ENCODE peak calls at places on chromosomes 13 and 19, in ten cellular contexts. G, W, U, X, C, Z, V, O, L and M are unnamed samples.

GRCh38 chr13:57128909-57129308 is 11.8 kb upstream of the PRR20A start:
- DNase-seq in X (no peak), G (no peak), V (no peak), Z (no peak), O (no peak), L (no peak), W (no peak), U (no peak), C (no peak), M (no peak)

GRCh38 chr13:38952827-38953226 is 37.8 kb downstream of the STOML3 start:
- DNase-seq in W (no peak), V (no peak), U (no peak), L (no peak), C (no peak), G (no peak), O (no peak), X (no peak), Z (no peak), M (no peak)

GRCh38 chr19:6071840-6072239 is 38.5 kb downstream of the RFX2 start:
- DNase-seq in V (no peak), X (no peak), G (no peak), U (no peak), L (no peak), C (no peak), W (no peak), O (no peak), Z (no peak), M (no peak)

GRCh38 chr13:27960362-27961226 is 8.5 kb downstream of the CDX2 start:
- DNase-seq in V (no peak), C (no peak), G (peak), L (peak), O (no peak), W (peak), U (no peak), Z (no peak), X (peak), M (no peak)

GRCh38 chr13:110965038-110965754 is 50.3 kb upstream of the ANKRD10 start:
- DNase-seq in G (peak), Z (no peak), W (no peak), L (peak), O (no peak), C (no peak), X (peak), V (peak), U (peak), M (no peak)

GRCh38 chr13:44739120-44739519 is 163.0 kb upstream of the TSC22D1 start:
- DNase-seq in C (no peak), G (no peak), V (no peak), L (no peak), U (no peak), Z (no peak), X (no peak), O (no peak), W (no peak), M (no peak)

GRCh38 chr13:22162889-22163288 is 492.0 kb downstream of the FGF9 start:
- DNase-seq in W (no peak), X (peak), O (no peak), Z (no peak), C (no peak), V (no peak), U (no peak), G (no peak), L (no peak), M (no peak)

GRCh38 chr13:78323040-78323439 is 280.3 kb downstream of the POU4F1 start:
- DNase-seq in O (no peak), U (no peak), X (no peak), L (no peak), W (no peak), C (no peak), Z (no peak), V (peak), G (no peak), M (no peak)

GRCh38 chr13:73961181-73961580 is 173.0 kb downstream of the KLF12 start:
- DNase-seq in L (no peak), O (no peak), W (no peak), G (no peak), U (no peak), V (no peak), X (peak), C (no peak), Z (no peak), M (no peak)

GRCh38 chr19:36973021-36973843 is 57.1 kb downstream of the ZNF568 start:
- DNase-seq in W (peak), O (no peak), U (peak), C (peak), G (no peak), X (peak), V (peak), Z (peak), L (peak), M (peak)

GRCh38 chr19:40688294-40688693 is 2.2 kb downstream of the NUMBL start:
- DNase-seq in U (no peak), C (no peak), W (no peak), O (no peak), G (no peak), L (no peak), V (no peak), Z (no peak), X (no peak), M (no peak)

GRCh38 chr13:31761951-31762350 is 22.6 kb downstream of the RXFP2 start:
- DNase-seq in Z (no peak), X (no peak), U (no peak), L (no peak), G (no peak), O (no peak), V (peak), C (no peak), W (no peak), M (no peak)

GRCh38 chr19:40282920-40283319 is 2.2 kb downstream of the AKT2 start:
- DNase-seq in Z (no peak), U (peak), W (no peak), L (peak), C (no peak), X (no peak), O (no peak), V (peak), G (no peak), M (no peak)

GRCh38 chr19:40614595-40615411 is 13.6 kb downstream of the LTBP4 start:
- DNase-seq in G (no peak), X (peak), Z (peak), W (peak), L (peak), V (peak), C (peak), O (peak), U (peak), M (peak)

GRCh38 chr19:55212447-55212846 is 3.1 kb upstream of the PTPRH start:
- DNase-seq in U (no peak), Z (no peak), O (peak), C (no peak), L (no peak), X (peak), W (no peak), G (peak), V (no peak), M (no peak)

GRCh38 chr13:41054212-41054877 is 7.0 kb upstream of the WBP4 start:
- DNase-seq in Z (no peak), U (peak), L (peak), G (peak), X (peak), O (peak), C (no peak), W (peak), V (peak), M (peak)

GRCh38 chr13:44236370-44236769 is 137.3 kb upstream of the SERP2 start:
- DNase-seq in G (no peak), V (no peak), Z (no peak), U (no peak), O (no peak), X (no peak), C (no peak), L (peak), W (no peak), M (no peak)

GRCh38 chr19:23778566-23778965 is 19.9 kb upstream of the ZNF681 start:
- DNase-seq in L (no peak), W (no peak), C (no peak), U (no peak), V (no peak), G (no peak), O (no peak), X (no peak), Z (no peak), M (no peak)

GRCh38 chr13:71285700-71286099 is 581.3 kb downstream of the DACH1 start:
- DNase-seq in G (no peak), Z (no peak), L (peak), O (no peak), X (peak), V (no peak), C (no peak), U (no peak), W (no peak), M (no peak)

GRCh38 chr13:65789815-65790214 is 1440.3 kb downstream of the PCDH9 start:
- DNase-seq in O (no peak), W (no peak), G (no peak), V (peak), Z (no peak), X (no peak), L (peak), C (no peak), U (peak), M (no peak)

GRCh38 chr13:111153977-111154332 is 38.8 kb downstream of the ARHGEF7 start:
- DNase-seq in O (peak), V (no peak), G (peak), W (no peak), U (no peak), Z (no peak), L (no peak), X (no peak), C (peak), M (no peak)

GRCh38 chr13:40776232-40776631 is 5.2 kb upstream of the MRPS31 start:
- DNase-seq in O (no peak), X (no peak), V (no peak), G (no peak), U (no peak), L (no peak), W (no peak), C (no peak), Z (no peak), M (no peak)

GRCh38 chr19:29303707-29304090 is 90.7 kb upstream of the UQCRFS1 start:
- DNase-seq in C (no peak), U (no peak), W (no peak), Z (no peak), G (no peak), O (no peak), X (no peak), V (no peak), L (no peak), M (no peak)

GRCh38 chr13:76293346-76293745 is 592.9 kb downstream of the KCTD12 start:
- DNase-seq in V (peak), Z (no peak), X (no peak), G (no peak), C (no peak), L (peak), O (no peak), W (no peak), U (peak), M (peak)

GRCh38 chr13:61128850-61129645 is 286.6 kb downstream of the PCDH20 start:
- DNase-seq in L (no peak), V (peak), Z (no peak), O (no peak), X (no peak), W (no peak), G (no peak), U (no peak), C (no peak), M (peak)

GRCh38 chr19:50772408-50773311 is 2.4 kb downstream of the GPR32 start:
- DNase-seq in O (peak), C (no peak), X (peak), V (no peak), G (no peak), W (no peak), Z (no peak), L (peak), U (no peak), M (no peak)

GRCh38 chr19:32407004-32407992 is 1.7 kb downstream of the DPY19L3 start:
- DNase-seq in C (no peak), V (peak), X (no peak), Z (peak), U (no peak), L (peak), G (no peak), W (no peak), O (no peak), M (no peak)

GRCh38 chr19:18949858-18950257 is 8.8 kb upstream of the HOMER3 start:
- DNase-seq in Z (no peak), U (no peak), C (no peak), X (no peak), G (no peak), L (no peak), V (no peak), O (no peak), W (no peak), M (no peak)

GRCh38 chr19:10896851-10897526 is 25.6 kb downstream of the CARM1 start:
- DNase-seq in G (no peak), O (peak), U (no peak), V (no peak), W (no peak), X (no peak), Z (no peak), C (no peak), L (peak), M (no peak)

GRCh38 chr19:3441986-3442329 is 38.4 kb downstream of the SMIM24 start:
- DNase-seq in W (no peak), C (no peak), X (no peak), Z (no peak), O (no peak), V (no peak), U (no peak), G (no peak), L (no peak), M (no peak)

GRCh38 chr19:3442487-3443071 is 37.7 kb downstream of the SMIM24 start:
- DNase-seq in Z (no peak), X (no peak), O (no peak), V (no peak), U (no peak), G (no peak), L (no peak), W (no peak), C (no peak), M (no peak)

GRCh38 chr19:3444695-3445234 is 35.6 kb downstream of the SMIM24 start:
- DNase-seq in Z (no peak), L (no peak), C (no peak), W (no peak), O (no peak), X (no peak), G (no peak), V (no peak), U (no peak), M (no peak)

GRCh38 chr19:3441089-3441985 is 39.0 kb downstream of the SMIM24 start:
- DNase-seq in Z (no peak), L (no peak), U (no peak), W (no peak), O (no peak), C (no peak), G (no peak), X (no peak), V (no peak), M (no peak)

DNA sequence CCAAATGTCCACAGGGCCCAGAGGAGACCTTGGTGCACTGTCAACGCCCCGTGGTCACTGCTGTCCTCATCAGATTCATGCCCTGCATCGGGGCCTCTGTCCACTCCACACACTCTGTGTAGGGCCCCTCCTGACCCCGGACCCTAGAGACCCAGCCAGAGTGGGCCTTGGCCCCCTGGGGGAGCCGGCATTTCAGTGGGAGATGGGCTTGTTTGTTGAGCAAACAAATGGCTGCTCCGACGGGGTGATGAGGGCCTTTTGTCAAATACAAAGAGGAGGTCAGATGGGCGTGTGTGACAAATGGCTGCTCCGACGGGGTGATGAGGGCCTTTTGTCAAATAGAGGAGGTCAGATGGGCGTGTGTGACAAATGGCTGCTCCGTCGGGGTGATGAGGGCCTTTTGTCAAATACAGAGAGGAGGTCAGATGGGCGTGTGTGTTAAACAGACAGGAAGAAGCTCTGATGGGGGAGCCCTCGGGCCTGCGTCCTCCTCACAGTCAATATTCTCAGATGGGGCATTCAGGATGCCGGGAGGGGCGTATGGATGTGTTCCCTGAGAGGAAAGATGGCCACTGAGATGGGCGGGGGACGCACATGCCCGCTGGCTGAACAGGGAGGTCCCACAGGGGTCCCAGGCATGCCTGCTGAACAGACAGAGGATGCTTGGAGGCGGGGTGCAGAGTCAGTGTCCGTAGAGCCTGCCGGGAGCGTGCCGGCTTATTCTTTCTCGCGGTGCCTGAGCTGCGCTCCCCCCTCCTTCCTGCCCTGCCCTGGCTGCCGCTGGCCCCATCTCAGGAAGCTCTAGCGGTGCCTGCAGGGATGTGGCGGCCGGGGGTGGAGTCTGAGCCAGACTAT is 36.3 kb downstream of the SMIM24 start:
- DNase-seq in V (peak), W (peak), G (no peak), O (no peak), U (no peak), L (peak), X (no peak), Z (no peak), C (no peak), M (no peak)
- H3K4me3 ChIP-seq in V (no peak), W (no peak), G (no peak), O (no peak), U (no peak), L (no peak), X (no peak), Z (no peak), C (peak), M (no peak)

DNA sequence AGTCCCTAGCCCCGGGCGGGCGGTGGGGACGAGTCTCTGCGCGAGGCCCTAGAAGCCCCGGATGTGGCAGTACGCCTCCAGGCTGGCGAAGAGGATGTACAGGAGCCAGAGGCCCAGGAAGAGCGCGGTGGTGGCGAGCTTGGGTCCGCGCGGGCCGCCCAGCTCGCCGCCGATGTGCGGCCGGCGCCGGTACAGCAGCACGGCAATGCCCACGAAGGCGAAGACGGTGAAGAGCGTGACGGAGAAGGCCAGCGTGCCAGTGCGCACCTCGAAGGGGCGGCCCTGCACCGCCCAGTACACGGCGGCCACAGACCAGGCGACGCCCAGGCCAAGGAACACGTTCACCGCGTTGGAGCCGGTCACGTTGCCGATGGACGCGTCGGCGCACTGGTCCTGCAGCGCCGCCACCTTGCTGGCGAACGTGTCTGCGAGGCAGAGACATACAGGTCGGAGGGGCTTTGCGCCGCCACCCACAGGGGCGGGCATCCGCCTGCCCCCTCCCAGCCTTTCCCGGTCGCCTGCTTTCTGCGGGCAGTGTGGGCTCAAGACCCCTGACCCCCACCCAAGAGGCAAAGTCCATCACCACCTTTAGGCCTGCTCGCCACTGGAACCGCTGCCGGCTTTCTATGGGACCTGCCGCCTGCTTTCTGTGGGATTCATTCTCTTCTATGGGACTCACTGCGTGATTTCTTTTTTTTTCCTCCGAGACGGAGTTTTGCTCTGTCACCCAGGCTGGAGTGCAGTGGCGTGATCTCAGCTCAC is 10.9 kb upstream of the MEIS3 start:
- DNase-seq in L (peak), C (no peak), X (peak), W (peak), U (no peak), O (no peak), G (no peak), V (peak), Z (no peak), M (no peak)
- TF ChIP-seq CTCF in L (peak), C (no peak), X (no peak), W (peak), U (no peak), O (no peak), G (no peak), V (no peak), Z (peak), M (peak)

GRCh38 chr19:8488351-8488750 is 14.1 kb downstream of the PRAM1 start:
- DNase-seq in U (no peak), O (no peak), L (no peak), X (no peak), C (no peak), V (no peak), Z (no peak), G (no peak), W (no peak), M (no peak)
- H3K4me3 ChIP-seq in U (no peak), O (no peak), L (no peak), X (no peak), C (no peak), V (no peak), Z (no peak), G (no peak), W (no peak), M (no peak)

GRCh38 chr13:83829800-83830199 is 52.5 kb downstream of the SLITRK1 start:
- DNase-seq in G (no peak), L (peak), U (no peak), Z (no peak), X (no peak), W (no peak), C (no peak), V (peak), O (no peak), M (peak)

GRCh38 chr13:83825676-83826075 is 56.6 kb downstream of the SLITRK1 start:
- DNase-seq in L (no peak), Z (no peak), C (no peak), X (no peak), O (no peak), G (no peak), W (no peak), U (no peak), V (peak), M (peak)

GRCh38 chr13:83824561-83824960 is 57.7 kb downstream of the SLITRK1 start:
- DNase-seq in V (no peak), U (no peak), W (no peak), L (no peak), X (no peak), C (no peak), G (no peak), Z (no peak), O (no peak), M (no peak)

GRCh38 chr13:83824120-83824519 is 58.2 kb downstream of the SLITRK1 start:
- DNase-seq in U (no peak), V (no peak), L (no peak), Z (no peak), W (no peak), O (no peak), C (no peak), G (no peak), X (no peak), M (no peak)

DNA sequence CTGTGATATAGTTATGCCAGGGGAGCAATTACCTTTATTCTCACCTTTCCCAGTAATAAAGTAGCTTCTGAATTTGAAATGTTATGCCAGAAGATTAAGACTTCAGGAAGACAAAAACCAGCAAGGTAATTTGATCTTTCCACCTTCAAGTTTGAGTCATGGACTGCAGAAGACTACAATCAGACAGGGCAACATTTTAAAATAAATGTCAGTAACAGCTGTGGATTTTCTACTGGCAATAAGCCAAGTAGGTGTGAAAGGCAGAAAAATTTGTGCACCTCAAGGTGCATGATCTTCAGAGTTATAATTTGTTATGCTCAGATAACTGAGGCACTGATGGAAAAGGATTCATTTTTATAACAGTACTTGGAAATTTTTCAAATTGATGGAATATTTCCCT is 54.9 kb downstream of the SLITRK1 start:
- DNase-seq in O (no peak), C (no peak), V (peak), U (no peak), X (no peak), L (no peak), Z (no peak), W (no peak), G (no peak), M (no peak)
- TF ChIP-seq CTCF in O (no peak), C (no peak), V (no peak), U (no peak), X (no peak), L (no peak), Z (no peak), W (no peak), G (no peak), M (no peak)

DNA sequence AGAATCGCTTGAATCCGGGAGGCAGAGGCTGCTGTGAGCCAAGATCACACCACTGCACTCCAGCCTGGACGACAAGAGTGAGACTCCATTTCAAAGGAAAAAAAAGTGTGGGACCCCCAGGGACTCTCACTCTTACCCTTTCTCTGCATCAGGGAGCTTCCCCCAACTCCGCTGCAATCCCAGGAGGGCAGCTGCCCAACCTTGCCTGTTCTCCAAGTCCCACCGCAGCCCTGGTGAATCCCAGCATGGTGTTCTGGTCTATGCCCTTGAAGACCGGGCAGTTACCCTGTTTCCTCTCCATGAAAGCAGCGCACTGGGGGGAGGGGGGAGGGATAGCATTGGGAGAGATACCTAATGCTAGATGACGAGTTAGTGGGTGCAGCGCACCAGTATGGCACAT is 35.7 kb upstream of the DPRX start:
- DNase-seq in Z (no peak), C (no peak), V (no peak), O (no peak), G (no peak), W (no peak), X (no peak), L (no peak), U (no peak), M (no peak)
- H3K4me3 ChIP-seq in Z (no peak), C (no peak), V (no peak), O (no peak), G (no peak), W (no peak), X (no peak), L (no peak), U (no peak), M (no peak)